ENCODE peak calls at places on chromosomes 4 and X, in six cellular contexts. One of them, this sample, is unnamed.

GRCh38 chr4:75995727-75996126 is 5.0 kb upstream of the SDAD1 start:
- DNase-seq in cardiac muscle cell: peak; percentile 71
- DNase-seq in right atrium auricular region: no peak
- DNase-seq in BJ: no peak
- DNase-seq in Peyer's patch: no peak
- DNase-seq in foreskin fibroblast: peak; percentile 70
- DNase-seq in this sample: no peak

GRCh38 chrX:10608099-10608498 is 12.3 kb downstream of the MID1 start:
- DNase-seq in cardiac muscle cell: peak; percentile 71
- DNase-seq in right atrium auricular region: no peak
- DNase-seq in BJ: no peak
- DNase-seq in Peyer's patch: no peak
- DNase-seq in foreskin fibroblast: peak; percentile 65
- DNase-seq in this sample: no peak

GRCh38 chr4:55124337-55125076 is 888 bp downstream of the KDR start:
- DNase-seq in cardiac muscle cell: peak; percentile 58
- DNase-seq in right atrium auricular region: no peak
- DNase-seq in BJ: no peak
- DNase-seq in Peyer's patch: no peak
- DNase-seq in foreskin fibroblast: peak; percentile 49
- DNase-seq in this sample: no peak

GRCh38 chr4:4488405-4489404 is 53.1 kb downstream of the STX18 start:
- DNase-seq in cardiac muscle cell: peak; percentile 88
- DNase-seq in right atrium auricular region: peak; percentile 69
- DNase-seq in BJ: peak; percentile 16
- DNase-seq in Peyer's patch: peak; percentile 91
- DNase-seq in foreskin fibroblast: peak; percentile 90
- DNase-seq in this sample: no peak

GRCh38 chr4:187090401-187090800 is 366.7 kb upstream of the FAT1 start:
- DNase-seq in cardiac muscle cell: no peak
- DNase-seq in right atrium auricular region: no peak
- DNase-seq in BJ: peak; percentile 66
- DNase-seq in Peyer's patch: no peak
- DNase-seq in foreskin fibroblast: peak; percentile 4
- DNase-seq in this sample: no peak

GRCh38 chr4:77141964-77142641 is 14.9 kb upstream of the CCNG2 start:
- DNase-seq in cardiac muscle cell: no peak
- DNase-seq in right atrium auricular region: no peak
- DNase-seq in BJ: no peak
- DNase-seq in Peyer's patch: no peak
- DNase-seq in foreskin fibroblast: no peak
- DNase-seq in this sample: no peak

GRCh38 chr4:1642196-1642951 is 41.7 kb downstream of the FAM53A start:
- DNase-seq in cardiac muscle cell: no peak
- DNase-seq in right atrium auricular region: no peak
- DNase-seq in BJ: no peak
- DNase-seq in Peyer's patch: no peak
- DNase-seq in foreskin fibroblast: no peak
- DNase-seq in this sample: no peak

GRCh38 chr4:20137176-20137575 is 114.5 kb upstream of the SLIT2 start:
- DNase-seq in cardiac muscle cell: peak; percentile 30
- DNase-seq in right atrium auricular region: no peak
- DNase-seq in BJ: peak; percentile 4
- DNase-seq in Peyer's patch: no peak
- DNase-seq in foreskin fibroblast: peak; percentile 83
- DNase-seq in this sample: no peak

GRCh38 chrX:39688576-39689373 is 409.0 kb downstream of the BCOR start:
- DNase-seq in cardiac muscle cell: peak; percentile 75
- DNase-seq in right atrium auricular region: no peak
- DNase-seq in BJ: no peak
- DNase-seq in Peyer's patch: peak; percentile 61
- DNase-seq in foreskin fibroblast: peak; percentile 56
- DNase-seq in this sample: no peak

GRCh38 chrX:118360429-118361125 is 14.7 kb downstream of the WDR44 start:
- DNase-seq in cardiac muscle cell: peak; percentile 30
- DNase-seq in right atrium auricular region: no peak
- DNase-seq in BJ: no peak
- DNase-seq in Peyer's patch: no peak
- DNase-seq in foreskin fibroblast: peak; percentile 10
- DNase-seq in this sample: no peak
- H3K4me3 ChIP-seq in cardiac muscle cell: no peak overlapping the region
- H3K4me3 ChIP-seq in right atrium auricular region: no peak overlapping the region
- H3K4me3 ChIP-seq in BJ: no peak overlapping the region
- H3K4me3 ChIP-seq in Peyer's patch: no peak overlapping the region
- H3K4me3 ChIP-seq in foreskin fibroblast: no peak overlapping the region
- H3K4me3 ChIP-seq in this sample: no peak overlapping the region

GRCh38 chr4:131419147-131419546 is 1729.9 kb upstream of the PCDH10 start:
- DNase-seq in cardiac muscle cell: no peak
- DNase-seq in right atrium auricular region: no peak
- DNase-seq in BJ: no peak
- DNase-seq in Peyer's patch: no peak
- DNase-seq in foreskin fibroblast: no peak
- DNase-seq in this sample: no peak
- TF ChIP-seq CTCF in cardiac muscle cell: no peak
- TF ChIP-seq CTCF in right atrium auricular region: no peak
- TF ChIP-seq CTCF in BJ: no peak
- TF ChIP-seq CTCF in Peyer's patch: no peak
- TF ChIP-seq CTCF in foreskin fibroblast: no peak
- TF ChIP-seq CTCF in this sample: no peak

GRCh38 chr4:93828830-93829530 is 427 bp downstream of the ATOH1 start:
- DNase-seq in cardiac muscle cell: no peak
- DNase-seq in right atrium auricular region: no peak
- DNase-seq in BJ: no peak
- DNase-seq in Peyer's patch: peak; percentile 50
- DNase-seq in foreskin fibroblast: peak; percentile 13
- DNase-seq in this sample: no peak
- H3K4me3 ChIP-seq in cardiac muscle cell: peak overlapping the region; percentile 37
- H3K4me3 ChIP-seq in right atrium auricular region: peak overlapping the region; percentile 12
- H3K4me3 ChIP-seq in BJ: no peak overlapping the region
- H3K4me3 ChIP-seq in Peyer's patch: peak overlapping the region; percentile 10
- H3K4me3 ChIP-seq in foreskin fibroblast: peak overlapping the region; percentile 13
- H3K4me3 ChIP-seq in this sample: peak overlapping the region; percentile 39

GRCh38 chrX:47198026-47198686 is 4.5 kb downstream of the UBA1 start:
- DNase-seq in cardiac muscle cell: peak; percentile 45
- DNase-seq in right atrium auricular region: no peak
- DNase-seq in BJ: no peak
- DNase-seq in Peyer's patch: no peak
- DNase-seq in foreskin fibroblast: no peak
- DNase-seq in this sample: no peak
- TF ChIP-seq CTCF in cardiac muscle cell: no peak
- TF ChIP-seq CTCF in right atrium auricular region: no peak
- TF ChIP-seq CTCF in BJ: no peak
- TF ChIP-seq CTCF in Peyer's patch: no peak
- TF ChIP-seq CTCF in foreskin fibroblast: no peak
- TF ChIP-seq CTCF in this sample: no peak

GRCh38 chrX:65671966-65672365 is 4.5 kb downstream of the MSN start:
- DNase-seq in cardiac muscle cell: peak; percentile 65
- DNase-seq in right atrium auricular region: no peak
- DNase-seq in BJ: no peak
- DNase-seq in Peyer's patch: no peak
- DNase-seq in foreskin fibroblast: no peak
- DNase-seq in this sample: no peak
- H3K4me3 ChIP-seq in cardiac muscle cell: no peak overlapping the region
- H3K4me3 ChIP-seq in right atrium auricular region: no peak overlapping the region
- H3K4me3 ChIP-seq in BJ: no peak overlapping the region
- H3K4me3 ChIP-seq in Peyer's patch: no peak overlapping the region
- H3K4me3 ChIP-seq in foreskin fibroblast: no peak overlapping the region
- H3K4me3 ChIP-seq in this sample: peak overlapping the region; percentile 81